ENCODE peak calls at places on chromosomes 2 and 18, in five cellular contexts. Y is IMR-90, Z is dorsolateral prefrontal cortex, B is MCF 10A, W is fibroblast of mammary gland. O is an unnamed sample.

GRCh38 chr2:13050764-13051163 is 334.0 kb downstream of the TRIB2 start:
- DNase-seq in Y (peak; percentile 35), Z (no peak), B (peak; percentile 13), W (peak; percentile 6), O (no peak)

GRCh38 chr2:48790407-48791170 is 35.1 kb upstream of the LHCGR start:
- DNase-seq in Y (no peak), Z (no peak), B (no peak), W (no peak), O (no peak)

GRCh38 chr2:102020596-102021170 is 28.9 kb downstream of the IL1R2 start:
- DNase-seq in Y (peak; percentile 88), Z (peak; percentile 86), B (peak; percentile 84), W (peak; percentile 96), O (no peak)

GRCh38 chr2:96102596-96103387 is 13.6 kb downstream of the ADRA2B start:
- DNase-seq in Y (no peak), Z (peak; percentile 11), B (no peak), W (no peak), O (peak; percentile 2)

GRCh38 chr18:22026889-22027288 is 142.5 kb upstream of the GATA6 start:
- DNase-seq in Y (no peak), Z (no peak), B (no peak), W (no peak), O (no peak)

GRCh38 chr2:29920631-29921559 is 491 bp downstream of the ALK start:
- DNase-seq in Y (peak; percentile 5), Z (peak; percentile 49), B (peak; percentile 18), W (no peak), O (peak; percentile 22)

GRCh38 chr2:180979086-180979934 is 1.1 kb upstream of the UBE2E3 start:
- DNase-seq in Y (peak; percentile 76), Z (no peak), B (peak; percentile 26), W (peak; percentile 33), O (no peak)

GRCh38 chr2:101305492-101306123 is 2.9 kb downstream of the RNF149 start:
- DNase-seq in Y (peak; percentile 74), Z (no peak), B (peak; percentile 61), W (peak; percentile 75), O (no peak)

GRCh38 chr2:233247744-233248143 is 3.7 kb upstream of the ATG16L1 start:
- DNase-seq in Y (peak; percentile 34), Z (no peak), B (peak; percentile 98), W (peak; percentile 73), O (no peak)

GRCh38 chr2:157336137-157336721 is 10.6 kb upstream of the ERMN start:
- DNase-seq in Y (peak; percentile 34), Z (no peak), B (peak; percentile 65), W (peak; percentile 54), O (no peak)

GRCh38 chr2:189492451-189492850 is 51.2 kb downstream of the WDR75 start:
- DNase-seq in Y (peak; percentile 69), Z (no peak), B (no peak), W (peak; percentile 28), O (no peak)

GRCh38 chr2:134540954-134541353 is 177.8 kb downstream of the TMEM163 start:
- DNase-seq in Y (no peak), Z (no peak), B (no peak), W (no peak), O (no peak)

GRCh38 chr2:64751286-64752260 is 97.9 kb upstream of the SERTAD2 start:
- DNase-seq in Y (peak; percentile 49), Z (no peak), B (peak; percentile 99), W (no peak), O (peak; percentile 75)

GRCh38 chr2:167215595-167215994 is 327.3 kb downstream of the XIRP2 start:
- DNase-seq in Y (no peak), Z (no peak), B (no peak), W (no peak), O (no peak)

GRCh38 chr2:113979172-113980128 is 89.6 kb downstream of the ACTR3 start:
- DNase-seq in Y (no peak), Z (no peak), B (no peak), W (no peak), O (no peak)
- TF ChIP-seq CTCF in Y (peak; percentile 48), Z (peak; percentile 37), B (peak; percentile 84), W (peak; percentile 14), O (no peak)

GRCh38 chr2:179850188-179850587 is 11.2 kb downstream of the ZNF385B start:
- DNase-seq in Y (peak; percentile 50), Z (no peak), B (no peak), W (peak; percentile 58), O (no peak)
- TF ChIP-seq CTCF in Y (peak; percentile 55), Z (no peak), B (peak; percentile 33), W (peak; percentile 45), O (no peak)

GRCh38 chr2:62215306-62216064 is 19.6 kb downstream of the B3GNT2 start:
- DNase-seq in Y (peak; percentile 46), Z (no peak), B (no peak), W (peak; percentile 70), O (no peak)
- TF ChIP-seq CTCF in Y (no peak), Z (no peak), B (no peak), W (no peak), O (no peak)

GRCh38 chr2:241997017-241997416 is 127.5 kb downstream of the RTP5 start:
- DNase-seq in Y (no peak), Z (no peak), B (no peak), W (no peak), O (no peak)
- TF ChIP-seq CTCF in Y (no peak), Z (no peak), B (no peak), W (no peak), O (no peak)

GRCh38 chr2:136257893-136258292 is 139.9 kb upstream of the CXCR4 start:
- DNase-seq in Y (no peak), Z (no peak), B (no peak), W (no peak), O (no peak)
- TF ChIP-seq CTCF in Y (no peak), Z (no peak), B (no peak), W (no peak), O (no peak)

O was measured in D721Med.